ENCODE peak calls at places on chromosomes 16 and 17, in eight cellular contexts. W, Q, A, R, Y, F, K and T are unnamed samples.

GRCh38 chr16:11278681-11279628 is 2.2 kb downstream of the PRM1 start:
- DNase-seq in W (no peak), Q (no peak), A (no peak), R (no peak), Y (no peak), F (no peak), K (no peak), T (no peak)

GRCh38 chr17:55219939-55220338 is 44.8 kb upstream of the HLF start:
- DNase-seq in W (no peak), Q (no peak), A (no peak), R (no peak), Y (no peak), F (no peak), K (no peak), T (no peak)

GRCh38 chr17:77027271-77027670 is 113.5 kb upstream of the SEC14L1 start:
- DNase-seq in W (no peak), Q (no peak), A (no peak), R (no peak), Y (no peak), F (no peak), K (no peak), T (no peak)

GRCh38 chr17:72393553-72393952 is 272.7 kb downstream of the SOX9 start:
- DNase-seq in W (no peak), Q (no peak), A (peak; percentile 94), R (no peak), Y (peak; percentile 88), F (no peak), K (no peak), T (peak; percentile 79)

GRCh38 chr17:45334231-45334630 is 17.4 kb upstream of the MAP3K14 start:
- DNase-seq in W (no peak), Q (no peak), A (no peak), R (no peak), Y (no peak), F (no peak), K (no peak), T (peak; percentile 5)

GRCh38 chr17:30443721-30444120 is 33.5 kb upstream of the GOSR1 start:
- DNase-seq in W (no peak), Q (no peak), A (no peak), R (no peak), Y (no peak), F (no peak), K (no peak), T (no peak)

GRCh38 chr17:75081611-75082540 is 5.9 kb upstream of the SLC16A5 start:
- DNase-seq in W (no peak), Q (no peak), A (no peak), R (no peak), Y (no peak), F (no peak), K (no peak), T (no peak)

GRCh38 chr17:71438631-71439146 is 682.1 kb upstream of the SOX9 start:
- DNase-seq in W (no peak), Q (no peak), A (peak; percentile 78), R (peak; percentile 86), Y (peak; percentile 34), F (peak; percentile 45), K (peak; percentile 76), T (peak; percentile 94)

GRCh38 chr17:31283841-31284240 is 13.2 kb downstream of the OMG start:
- DNase-seq in W (no peak), Q (no peak), A (no peak), R (no peak), Y (no peak), F (no peak), K (no peak), T (no peak)

GRCh38 chr17:81373536-81374160 is 21.6 kb upstream of the BAHCC1 start:
- DNase-seq in W (no peak), Q (no peak), A (no peak), R (no peak), Y (no peak), F (no peak), K (no peak), T (no peak)